ENCODE peak calls at places on chromosomes 4 and X, in seven cellular contexts. N is right atrium auricular region; Z is H1; P is hepatocyte; U is CD8-positive, alpha-beta T cell; A is thoracic aorta; S is Caco-2. B is an unnamed sample.
A peak's percentile ranks its signal among the peaks of the same experiment; 100 is the strongest.

GRCh38 chrX:140391313-140391712 is 113.6 kb downstream of the SOX3 start:
- DNase-seq in U (no peak), A (no peak), N (no peak), Z (no peak), P (no peak), S (no peak), B (no peak)

GRCh38 chr4:26323807-26324206 is 3.0 kb downstream of the RBPJ start:
- DNase-seq in P (no peak), N (no peak), Z (no peak), U (no peak), A (no peak), S (no peak), B (no peak)

GRCh38 chrX:18461431-18461830 is 36.0 kb downstream of the CDKL5 start:
- DNase-seq in P (no peak), S (no peak), N (no peak), U (no peak), Z (no peak), A (no peak), B (no peak)

GRCh38 chrX:84737471-84737871 is 235.2 kb upstream of the HDX start:
- DNase-seq in Z (no peak), N (no peak), A (no peak), S (no peak), U (no peak), P (no peak), B (no peak)

GRCh38 chr4:136301773-136302172 is 1230.5 kb downstream of the PCDH18 start:
- DNase-seq in U (no peak), A (no peak), Z (no peak), P (no peak), S (no peak), N (no peak), B (no peak)

GRCh38 chrX:53317365-53318069 is 36.1 kb upstream of the IQSEC2 start:
- DNase-seq in U (peak; percentile 53), Z (peak; percentile 82), N (peak; percentile 69), A (peak; percentile 9), P (peak; percentile 73), S (peak; percentile 71), B (peak; percentile 41)

GRCh38 chr4:185113340-185113739 is 29.7 kb upstream of the SLC25A4 start:
- DNase-seq in P (no peak), S (no peak), A (no peak), N (no peak), Z (no peak), U (no peak), B (no peak)

GRCh38 chr4:59553063-59553738 is 1646.9 kb upstream of the ADGRL3 start:
- DNase-seq in S (no peak), N (no peak), A (no peak), P (no peak), U (no peak), Z (no peak), B (no peak)

GRCh38 chr4:53640576-53641459 is 49.5 kb upstream of the LNX1 start:
- DNase-seq in P (no peak), S (peak; percentile 9), N (no peak), A (no peak), U (no peak), Z (no peak), B (peak; percentile 48)

GRCh38 chrX:107823456-107823855 is 2.2 kb upstream of the MID2 start:
- DNase-seq in N (no peak), U (no peak), A (no peak), Z (no peak), S (no peak), P (no peak), B (no peak)

GRCh38 chrX:43707812-43708548 is 51.9 kb downstream of the MAOA start:
- DNase-seq in N (peak; percentile 73), S (no peak), Z (no peak), P (peak; percentile 14), A (no peak), U (no peak), B (no peak)

GRCh38 chr4:130812117-130812765 is 1716.3 kb downstream of the C4orf33 start:
- DNase-seq in P (no peak), A (no peak), N (no peak), S (no peak), Z (no peak), U (no peak), B (no peak)

GRCh38 chr4:173666-174314 is 49.5 kb downstream of the ZNF718 start:
- DNase-seq in N (no peak), P (no peak), Z (no peak), A (no peak), S (no peak), U (no peak), B (no peak)

GRCh38 chr4:44578954-44579353 is 72.5 kb downstream of the YIPF7 start:
- DNase-seq in Z (no peak), P (no peak), S (no peak), A (no peak), U (no peak), N (no peak), B (no peak)

GRCh38 chr4:5696341-5696740 is 12.0 kb downstream of the EVC2 start:
- DNase-seq in A (no peak), P (no peak), N (no peak), S (no peak), Z (no peak), U (no peak), B (no peak)

GRCh38 chr4:182212211-182212761 is 30.9 kb upstream of the TENM3 start:
- DNase-seq in P (peak; percentile 72), A (no peak), S (no peak), Z (no peak), N (no peak), U (no peak), B (no peak)

GRCh38 chrX:145729635-145730034 is 88.0 kb upstream of the SLITRK2 start:
- DNase-seq in Z (no peak), S (no peak), U (no peak), N (no peak), P (no peak), A (no peak), B (no peak)

GRCh38 chrX:40247382-40247781 is 149.6 kb upstream of the BCOR start:
- DNase-seq in Z (no peak), N (no peak), P (no peak), A (no peak), U (no peak), S (no peak), B (no peak)
- TF ChIP-seq CTCF in Z (no peak), N (no peak), P (no peak), A (no peak), U (no peak), S (no peak), B (no peak)

DNA sequence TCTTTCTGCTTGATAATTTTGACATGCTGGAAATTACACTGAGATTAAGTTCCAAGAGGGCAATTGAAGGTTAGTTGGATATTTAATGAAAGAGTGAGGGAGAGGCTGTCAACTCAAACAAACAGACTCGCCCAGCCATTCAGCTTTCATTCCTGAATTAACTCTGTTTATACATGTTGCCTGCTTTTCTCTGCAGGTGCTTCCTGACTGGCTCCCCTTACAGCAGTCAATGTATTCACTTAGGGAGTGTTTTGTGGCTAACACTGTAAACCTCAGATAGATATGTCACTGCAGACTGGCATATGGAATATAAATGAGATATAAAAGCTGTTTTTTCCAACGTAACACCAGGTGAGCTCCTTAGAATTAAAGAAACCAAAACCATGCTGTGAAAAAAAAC is 28.7 kb downstream of the TMPRSS11A start:
- DNase-seq in A (no peak), N (no peak), U (no peak), S (no peak), Z (no peak), P (no peak), B (no peak)
- H3K27me3 ChIP-seq in A (no peaks in the 10 kb centered on the region), N (no peaks in the 10 kb centered on the region), U (no peaks in the 10 kb centered on the region), S (no peaks in the 10 kb centered on the region), Z (no peaks in the 10 kb centered on the region), P (no peaks in the 10 kb centered on the region), B (no peaks in the 10 kb centered on the region)

DNA sequence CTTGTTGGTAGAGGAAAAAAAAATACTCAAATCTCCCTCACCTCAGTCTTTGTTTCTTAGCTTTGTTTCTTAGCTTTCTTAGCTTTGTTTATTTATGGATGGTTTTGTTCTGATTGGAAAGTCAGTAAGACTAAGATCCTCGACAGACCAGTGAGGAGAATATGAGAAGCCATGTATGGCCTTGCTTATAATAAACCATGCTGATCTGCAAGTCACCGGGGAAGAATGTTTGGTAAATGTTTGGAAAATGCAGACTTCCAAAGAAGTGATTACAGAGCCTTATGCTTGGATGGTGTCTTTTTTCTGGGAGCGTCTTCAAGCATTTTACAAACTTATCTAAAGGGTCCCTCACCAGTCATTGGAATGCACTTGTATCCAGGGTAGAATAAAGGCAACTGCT is 90.1 kb upstream of the NOCT start:
- DNase-seq in Z (no peak), N (no peak), A (no peak), P (no peak), S (no peak), U (no peak), B (no peak)
- H3K4me3 ChIP-seq in Z (no peak overlapping the region), N (no peak overlapping the region), A (no peak overlapping the region), P (no peak overlapping the region), S (no peak overlapping the region), U (no peak overlapping the region), B (no peak overlapping the region)

GRCh38 chr4:3666263-3666662 is 99.9 kb upstream of the ADRA2C start:
- DNase-seq in U (no peak), P (no peak), N (no peak), A (no peak), Z (no peak), S (no peak), B (peak; percentile 43)
- TF ChIP-seq CTCF in U (no peak), P (no peak), N (no peak), A (no peak), Z (no peak), S (no peak), B (no peak)